ENCODE peak calls at places on chromosome 11, in seven cellular contexts. Y is Caki2; M is activated CD4-positive, alpha-beta T cell treated with anti-CD3 and anti-CD28 coated beads, Interleukin-2, amount 50 U/mL, for 24 hours; R is HT1080; N is non-pigmented ciliary epithelial cell; A is testis; T is lower leg skin. X is an unnamed sample.
A peak's percentile ranks its signal among the peaks of the same experiment; 100 is the strongest.

GRCh38 chr11:48085688-48086087 is 105.3 kb downstream of the PTPRJ start:
- DNase-seq in R (no peak), M (no peak), T (no peak), Y (no peak), A (no peak), N (no peak), X (no peak)

GRCh38 chr11:94504689-94505293 is 7.5 kb upstream of the C11orf97 start:
- DNase-seq in N (peak; percentile 41), Y (peak; percentile 14), M (no peak), A (no peak), R (peak; percentile 36), T (no peak), X (no peak)

GRCh38 chr11:37141707-37142106 is 543.7 kb upstream of the RAG2 start:
- DNase-seq in R (peak; percentile 6), M (no peak), N (no peak), Y (no peak), T (no peak), A (no peak), X (no peak)

GRCh38 chr11:83941050-83941449 is 654.9 kb upstream of the CCDC90B start:
- DNase-seq in T (no peak), A (no peak), M (no peak), N (no peak), R (no peak), Y (no peak), X (no peak)

GRCh38 chr11:86722041-86722440 is 49.6 kb upstream of the ME3 start:
- DNase-seq in N (peak; percentile 35), R (peak; percentile 37), A (no peak), M (no peak), Y (no peak), T (no peak), X (no peak)

GRCh38 chr11:32331098-32331497 is 104.2 kb downstream of the WT1 start:
- DNase-seq in N (no peak), T (no peak), M (no peak), Y (no peak), A (peak; percentile 38), R (no peak), X (no peak)

GRCh38 chr11:120219935-120220746 is 9.3 kb downstream of the OAF start:
- DNase-seq in T (no peak), N (no peak), A (no peak), M (no peak), Y (no peak), R (no peak), X (no peak)

GRCh38 chr11:104876838-104877500 is 21.3 kb downstream of the CASP12 start:
- DNase-seq in A (no peak), Y (no peak), N (no peak), M (no peak), T (no peak), R (no peak), X (no peak)

GRCh38 chr11:227824-228223 is 8.3 kb downstream of the SIRT3 start:
- DNase-seq in Y (no peak), M (no peak), R (no peak), A (no peak), N (no peak), T (no peak), X (no peak)

GRCh38 chr11:19978668-19979518 is 181.4 kb downstream of the DBX1 start:
- DNase-seq in T (no peak), A (no peak), R (peak; percentile 82), M (no peak), N (peak; percentile 64), Y (peak; percentile 89), X (peak; percentile 67)

GRCh38 chr11:89405629-89406028 is 85.5 kb downstream of the NOX4 start:
- DNase-seq in T (no peak), Y (peak; percentile 10), A (no peak), R (peak; percentile 54), N (no peak), M (no peak), X (peak; percentile 1)

GRCh38 chr11:117071344-117071787 is 26.9 kb downstream of the SIK3 start:
- DNase-seq in M (no peak), N (no peak), R (no peak), A (peak; percentile 80), Y (peak; percentile 97), T (peak; percentile 71), X (peak; percentile 11)

GRCh38 chr11:35144103-35144741 is 5.3 kb downstream of the CD44 start:
- DNase-seq in R (peak; percentile 93), Y (no peak), A (no peak), T (no peak), M (peak; percentile 69), N (peak; percentile 45), X (peak; percentile 87)

GRCh38 chr11:47351159-47352126 is 1.1 kb downstream of the MYBPC3 start:
- DNase-seq in M (no peak), Y (no peak), N (no peak), R (no peak), T (no peak), A (peak; percentile 52), X (no peak)

GRCh38 chr11:36162282-36162825 is 126.9 kb downstream of the COMMD9 start:
- DNase-seq in R (no peak), T (no peak), M (no peak), A (no peak), Y (no peak), N (no peak), X (no peak)

GRCh38 chr11:75351541-75352416 is at the start of gene ARRB1:
- DNase-seq in Y (peak; percentile 56), A (peak; percentile 53), N (no peak), T (peak; percentile 48), M (no peak), R (no peak), X (no peak)

GRCh38 chr11:36258730-36259360 is 30.4 kb downstream of the COMMD9 start:
- DNase-seq in M (no peak), N (peak; percentile 48), T (peak; percentile 29), A (peak; percentile 77), R (peak; percentile 63), Y (no peak), X (peak; percentile 66)

GRCh38 chr11:73981051-73981805 is 1.4 kb downstream of the UCP2 start:
- DNase-seq in R (no peak), T (no peak), A (no peak), N (no peak), Y (no peak), M (no peak), X (no peak)

GRCh38 chr11:3879967-3880542 is 24.6 kb downstream of the STIM1 start:
- DNase-seq in R (no peak), A (no peak), M (no peak), Y (peak; percentile 83), N (no peak), T (no peak), X (no peak)

GRCh38 chr11:24859801-24860300 is 363.0 kb downstream of the LUZP2 start:
- DNase-seq in N (no peak), Y (no peak), M (no peak), A (no peak), T (no peak), R (no peak), X (no peak)

GRCh38 chr11:96470521-96470920 is 80.7 kb downstream of the JRKL start:
- DNase-seq in A (no peak), R (peak; percentile 59), M (no peak), Y (no peak), T (no peak), N (no peak), X (no peak)

GRCh38 chr11:68956142-68956541 is 24.6 kb downstream of the MRGPRD start:
- DNase-seq in Y (no peak), A (no peak), N (no peak), R (no peak), T (no peak), M (no peak), X (no peak)

GRCh38 chr11:35106595-35106994 is 32.4 kb upstream of the CD44 start:
- DNase-seq in N (no peak), T (no peak), Y (no peak), A (no peak), M (no peak), R (no peak), X (no peak)

GRCh38 chr11:86192858-86193257 is 51.7 kb upstream of the EED start:
- DNase-seq in M (no peak), A (no peak), Y (no peak), N (no peak), T (no peak), R (no peak), X (no peak)

GRCh38 chr11:117745346-117745745 is 51.7 kb downstream of the DSCAML1 start:
- DNase-seq in T (no peak), A (no peak), Y (no peak), R (no peak), M (no peak), N (no peak), X (no peak)

GRCh38 chr11:70005107-70005818 is 72.9 kb upstream of the ANO1 start:
- DNase-seq in M (no peak), T (no peak), Y (no peak), R (peak; percentile 50), N (peak; percentile 51), A (no peak), X (peak; percentile 58)

GRCh38 chr11:75380716-75381420 is 18.4 kb upstream of the RPS3 start:
- DNase-seq in R (no peak), T (peak; percentile 41), N (no peak), A (no peak), M (no peak), Y (peak; percentile 40), X (no peak)

GRCh38 chr11:94700631-94701030 is 67.5 kb upstream of the AMOTL1 start:
- DNase-seq in T (no peak), Y (no peak), M (no peak), N (no peak), A (no peak), R (no peak), X (no peak)

GRCh38 chr11:122355968-122356367 is 240.0 kb upstream of the BLID start:
- DNase-seq in T (no peak), N (no peak), Y (no peak), M (no peak), R (no peak), A (no peak), X (no peak)

GRCh38 chr11:2677127-2677526 is 22.7 kb downstream of the KCNQ1OT1 start:
- DNase-seq in N (no peak), M (no peak), T (no peak), A (no peak), R (no peak), Y (no peak), X (no peak)

GRCh38 chr11:65651589-65652510 is 10.9 kb downstream of the RELA start:
- DNase-seq in R (no peak), T (no peak), Y (peak; percentile 19), M (no peak), A (no peak), N (no peak), X (peak; percentile 25)

GRCh38 chr11:44725016-44725651 is 1.6 kb upstream of the TSPAN18 start:
- DNase-seq in M (no peak), N (no peak), T (no peak), R (no peak), A (no peak), Y (no peak), X (peak; percentile 35)

GRCh38 chr11:10725114-10725906 is 25.7 kb upstream of the CTR9 start:
- DNase-seq in N (peak; percentile 89), R (peak; percentile 93), T (no peak), Y (peak; percentile 46), M (peak; percentile 25), A (no peak), X (peak; percentile 89)

GRCh38 chr11:114039551-114039950 is 20.0 kb upstream of the ZBTB16 start:
- DNase-seq in R (no peak), T (no peak), A (no peak), Y (no peak), N (no peak), M (no peak), X (no peak)

GRCh38 chr11:58965246-58965985 is 26.1 kb downstream of the GLYATL1 start:
- DNase-seq in A (no peak), R (peak; percentile 24), N (peak; percentile 3), Y (no peak), M (no peak), T (no peak), X (no peak)

GRCh38 chr11:2551131-2551530 is 106.3 kb downstream of the KCNQ1 start:
- DNase-seq in A (no peak), Y (no peak), M (no peak), R (no peak), T (no peak), N (no peak), X (no peak)

GRCh38 chr11:15229069-15229468 is 114.3 kb downstream of the INSC start:
- DNase-seq in N (no peak), T (no peak), A (no peak), M (no peak), R (no peak), Y (no peak), X (no peak)

X was measured in A172.